ENCODE peak calls at places on chromosome 19, in six cellular contexts. One of them, this sample, is unnamed.

GRCh38 chr19:3190921-3191805 is 5.4 kb downstream of the NCLN start:
- DNase-seq in A549: no peak
- DNase-seq in MG63: no peak
- DNase-seq in activated T-cell treated with anti-CD3 and anti-CD28 coated beads for 1 hour: no peak
- DNase-seq in small intestine: no peak
- DNase-seq in midbrain: no peak
- DNase-seq in this sample: no peak

GRCh38 chr19:13834308-13834790 is 39.1 kb downstream of the ZSWIM4 start:
- DNase-seq in MG63: peak; percentile 75
- DNase-seq in A549: peak; percentile 87
- DNase-seq in small intestine: no peak
- DNase-seq in activated T-cell treated with anti-CD3 and anti-CD28 coated beads for 1 hour: no peak
- DNase-seq in midbrain: no peak
- DNase-seq in this sample: peak; percentile 66

GRCh38 chr19:17246681-17247425 is 1.1 kb upstream of the NR2F6 start:
- DNase-seq in midbrain: peak; percentile 37
- DNase-seq in activated T-cell treated with anti-CD3 and anti-CD28 coated beads for 1 hour: no peak
- DNase-seq in A549: peak; percentile 68
- DNase-seq in MG63: no peak
- DNase-seq in small intestine: peak; percentile 72
- DNase-seq in this sample: peak; percentile 61

GRCh38 chr19:35114656-35115537 is 726 bp upstream of the FXYD3 start:
- DNase-seq in midbrain: peak; percentile 88
- DNase-seq in MG63: peak; percentile 60
- DNase-seq in small intestine: peak; percentile 45
- DNase-seq in A549: peak; percentile 74
- DNase-seq in activated T-cell treated with anti-CD3 and anti-CD28 coated beads for 1 hour: peak; percentile 57
- DNase-seq in this sample: peak; percentile 63

GRCh38 chr19:16470911-16471811 is 609 bp downstream of the EPS15L1 start:
- DNase-seq in activated T-cell treated with anti-CD3 and anti-CD28 coated beads for 1 hour: no peak
- DNase-seq in A549: no peak
- DNase-seq in MG63: peak; percentile 54
- DNase-seq in midbrain: peak; percentile 29
- DNase-seq in small intestine: peak; percentile 30
- DNase-seq in this sample: peak; percentile 34

GRCh38 chr19:4361152-4362037 is 18.0 kb downstream of the MPND start:
- DNase-seq in small intestine: no peak
- DNase-seq in activated T-cell treated with anti-CD3 and anti-CD28 coated beads for 1 hour: no peak
- DNase-seq in A549: peak; percentile 33
- DNase-seq in midbrain: no peak
- DNase-seq in MG63: no peak
- DNase-seq in this sample: no peak

GRCh38 chr19:50817941-50818858 is 5.4 kb downstream of the KLK1 start:
- DNase-seq in MG63: peak; percentile 49
- DNase-seq in midbrain: no peak
- DNase-seq in small intestine: peak; percentile 80
- DNase-seq in activated T-cell treated with anti-CD3 and anti-CD28 coated beads for 1 hour: peak; percentile 28
- DNase-seq in A549: peak; percentile 67
- DNase-seq in this sample: peak; percentile 79

GRCh38 chr19:31278555-31279435 is 70.4 kb downstream of the TSHZ3 start:
- DNase-seq in small intestine: no peak
- DNase-seq in midbrain: no peak
- DNase-seq in MG63: no peak
- DNase-seq in A549: no peak
- DNase-seq in activated T-cell treated with anti-CD3 and anti-CD28 coated beads for 1 hour: no peak
- DNase-seq in this sample: no peak

GRCh38 chr19:31545766-31546165 is 196.5 kb upstream of the TSHZ3 start:
- DNase-seq in small intestine: no peak
- DNase-seq in A549: no peak
- DNase-seq in MG63: no peak
- DNase-seq in midbrain: no peak
- DNase-seq in activated T-cell treated with anti-CD3 and anti-CD28 coated beads for 1 hour: no peak
- DNase-seq in this sample: no peak

GRCh38 chr19:41353466-41354342 is at the start of gene TGFB1:
- DNase-seq in A549: peak; percentile 92
- DNase-seq in midbrain: peak; percentile 76
- DNase-seq in activated T-cell treated with anti-CD3 and anti-CD28 coated beads for 1 hour: peak; percentile 92
- DNase-seq in small intestine: peak; percentile 68
- DNase-seq in MG63: peak; percentile 91
- DNase-seq in this sample: peak; percentile 90

GRCh38 chr19:55540619-55541018 is 3.7 kb upstream of the SBK2 start:
- DNase-seq in activated T-cell treated with anti-CD3 and anti-CD28 coated beads for 1 hour: no peak
- DNase-seq in midbrain: no peak
- DNase-seq in small intestine: no peak
- DNase-seq in MG63: no peak
- DNase-seq in A549: no peak
- DNase-seq in this sample: no peak

GRCh38 chr19:39823693-39824092 is 10.3 kb downstream of the DYRK1B start:
- DNase-seq in small intestine: no peak
- DNase-seq in MG63: no peak
- DNase-seq in midbrain: no peak
- DNase-seq in A549: no peak
- DNase-seq in activated T-cell treated with anti-CD3 and anti-CD28 coated beads for 1 hour: no peak
- DNase-seq in this sample: no peak

GRCh38 chr19:11111117-11111770 is 22.0 kb downstream of the LDLR start:
- DNase-seq in small intestine: no peak
- DNase-seq in A549: no peak
- DNase-seq in midbrain: no peak
- DNase-seq in activated T-cell treated with anti-CD3 and anti-CD28 coated beads for 1 hour: no peak
- DNase-seq in MG63: no peak
- DNase-seq in this sample: no peak

GRCh38 chr19:6963937-6964336 is 57.3 kb downstream of the MBD3L2B start:
- DNase-seq in midbrain: no peak
- DNase-seq in A549: no peak
- DNase-seq in activated T-cell treated with anti-CD3 and anti-CD28 coated beads for 1 hour: peak; percentile 30
- DNase-seq in MG63: no peak
- DNase-seq in small intestine: no peak
- DNase-seq in this sample: no peak

GRCh38 chr19:38375098-38375493 is 725 bp downstream of the PSMD8 start:
- DNase-seq in small intestine: no peak
- DNase-seq in midbrain: no peak
- DNase-seq in A549: no peak
- DNase-seq in activated T-cell treated with anti-CD3 and anti-CD28 coated beads for 1 hour: no peak
- DNase-seq in MG63: no peak
- DNase-seq in this sample: no peak

GRCh38 chr19:34345934-34346333 is 19.1 kb upstream of the GPI start:
- DNase-seq in A549: peak; percentile 81
- DNase-seq in midbrain: peak; percentile 84
- DNase-seq in activated T-cell treated with anti-CD3 and anti-CD28 coated beads for 1 hour: peak; percentile 60
- DNase-seq in small intestine: peak; percentile 91
- DNase-seq in MG63: peak; percentile 66
- DNase-seq in this sample: peak; percentile 68

GRCh38 chr19:53853707-53854106 is 14.0 kb upstream of the MYADM start:
- DNase-seq in small intestine: no peak
- DNase-seq in A549: no peak
- DNase-seq in activated T-cell treated with anti-CD3 and anti-CD28 coated beads for 1 hour: no peak
- DNase-seq in MG63: no peak
- DNase-seq in midbrain: no peak
- DNase-seq in this sample: no peak

GRCh38 chr19:13718733-13719132 is 45.6 kb upstream of the MRI1 start:
- DNase-seq in A549: peak; percentile 65
- DNase-seq in small intestine: peak; percentile 67
- DNase-seq in midbrain: peak; percentile 48
- DNase-seq in activated T-cell treated with anti-CD3 and anti-CD28 coated beads for 1 hour: no peak
- DNase-seq in MG63: peak; percentile 91
- DNase-seq in this sample: peak; percentile 82

GRCh38 chr19:48284891-48285290 is 15.0 kb downstream of the ZNF114 start:
- DNase-seq in A549: no peak
- DNase-seq in midbrain: no peak
- DNase-seq in MG63: no peak
- DNase-seq in activated T-cell treated with anti-CD3 and anti-CD28 coated beads for 1 hour: no peak
- DNase-seq in small intestine: no peak
- DNase-seq in this sample: no peak

GRCh38 chr19:23378948-23379347 is 16.3 kb downstream of the ZNF91 start:
- DNase-seq in activated T-cell treated with anti-CD3 and anti-CD28 coated beads for 1 hour: no peak
- DNase-seq in midbrain: no peak
- DNase-seq in small intestine: no peak
- DNase-seq in A549: no peak
- DNase-seq in MG63: no peak
- DNase-seq in this sample: no peak

GRCh38 chr19:46697142-46697960 is 19.6 kb downstream of the PRKD2 start:
- DNase-seq in midbrain: peak; percentile 7
- DNase-seq in MG63: no peak
- DNase-seq in activated T-cell treated with anti-CD3 and anti-CD28 coated beads for 1 hour: no peak
- DNase-seq in A549: peak; percentile 84
- DNase-seq in small intestine: peak; percentile 91
- DNase-seq in this sample: no peak

GRCh38 chr19:46521241-46521640 is 25.6 kb upstream of the PNMA8B start:
- DNase-seq in A549: no peak
- DNase-seq in MG63: no peak
- DNase-seq in midbrain: no peak
- DNase-seq in activated T-cell treated with anti-CD3 and anti-CD28 coated beads for 1 hour: no peak
- DNase-seq in small intestine: no peak
- DNase-seq in this sample: no peak

GRCh38 chr19:21877976-21878375 is 42.0 kb upstream of the ZNF43 start:
- DNase-seq in A549: no peak
- DNase-seq in midbrain: no peak
- DNase-seq in small intestine: no peak
- DNase-seq in MG63: no peak
- DNase-seq in activated T-cell treated with anti-CD3 and anti-CD28 coated beads for 1 hour: no peak
- DNase-seq in this sample: no peak

GRCh38 chr19:14826006-14826405 is 9.0 kb downstream of the OR7A5 start:
- DNase-seq in MG63: no peak
- DNase-seq in small intestine: no peak
- DNase-seq in midbrain: no peak
- DNase-seq in activated T-cell treated with anti-CD3 and anti-CD28 coated beads for 1 hour: no peak
- DNase-seq in A549: no peak
- DNase-seq in this sample: no peak

GRCh38 chr19:13208131-13208963 is 58.1 kb downstream of the IER2 start:
- DNase-seq in activated T-cell treated with anti-CD3 and anti-CD28 coated beads for 1 hour: peak; percentile 50
- DNase-seq in MG63: peak; percentile 87
- DNase-seq in midbrain: peak; percentile 12
- DNase-seq in A549: no peak
- DNase-seq in small intestine: no peak
- DNase-seq in this sample: peak; percentile 48

GRCh38 chr19:1997353-1998233 is 17.9 kb downstream of the BTBD2 start:
- DNase-seq in A549: no peak
- DNase-seq in MG63: no peak
- DNase-seq in activated T-cell treated with anti-CD3 and anti-CD28 coated beads for 1 hour: no peak
- DNase-seq in midbrain: no peak
- DNase-seq in small intestine: no peak
- DNase-seq in this sample: no peak

GRCh38 chr19:29074579-29074978 is 138.4 kb downstream of the UQCRFS1 start:
- DNase-seq in midbrain: no peak
- DNase-seq in MG63: no peak
- DNase-seq in A549: no peak
- DNase-seq in small intestine: no peak
- DNase-seq in activated T-cell treated with anti-CD3 and anti-CD28 coated beads for 1 hour: no peak
- DNase-seq in this sample: no peak

GRCh38 chr19:2040647-2041435 is 10.2 kb downstream of the MKNK2 start:
- DNase-seq in activated T-cell treated with anti-CD3 and anti-CD28 coated beads for 1 hour: no peak
- DNase-seq in small intestine: no peak
- DNase-seq in midbrain: no peak
- DNase-seq in A549: no peak
- DNase-seq in MG63: no peak
- DNase-seq in this sample: no peak

GRCh38 chr19:38394488-38394887 is 6.0 kb downstream of the SPRED3 start:
- DNase-seq in midbrain: no peak
- DNase-seq in activated T-cell treated with anti-CD3 and anti-CD28 coated beads for 1 hour: peak; percentile 50
- DNase-seq in small intestine: peak; percentile 38
- DNase-seq in A549: no peak
- DNase-seq in MG63: no peak
- DNase-seq in this sample: no peak

This sample was measured in Daoy.